ENCODE peak calls at places on chromosomes 1 and 21, in nine cellular contexts. One of them, this sample, is unnamed.

GRCh38 chr1:45974541-45975269 is 157.7 kb downstream of the PIK3R3 start:
- DNase-seq in activated T-cell treated with anti-CD3 and anti-CD28 coated beads for 1 hour: no peak
- DNase-seq in brain microvascular endothelial cell: no peak
- DNase-seq in NCI-H460: no peak
- DNase-seq in H54: no peak
- DNase-seq in GDM1: no peak
- DNase-seq in fibroblast of the aortic adventitia: peak; percentile 7
- DNase-seq in GM12891: no peak
- DNase-seq in SJCRH30: no peak
- DNase-seq in this sample: no peak

GRCh38 chr1:231315887-231316286 is 21.8 kb downstream of the EXOC8 start:
- DNase-seq in activated T-cell treated with anti-CD3 and anti-CD28 coated beads for 1 hour: peak; percentile 31
- DNase-seq in brain microvascular endothelial cell: no peak
- DNase-seq in NCI-H460: peak; percentile 59
- DNase-seq in H54: peak; percentile 35
- DNase-seq in GDM1: no peak
- DNase-seq in fibroblast of the aortic adventitia: peak; percentile 30
- DNase-seq in GM12891: peak; percentile 41
- DNase-seq in SJCRH30: peak; percentile 42
- DNase-seq in this sample: no peak

GRCh38 chr1:192907545-192908243 is 98.9 kb downstream of the RGS2 start:
- DNase-seq in activated T-cell treated with anti-CD3 and anti-CD28 coated beads for 1 hour: no peak
- DNase-seq in brain microvascular endothelial cell: peak; percentile 53
- DNase-seq in NCI-H460: no peak
- DNase-seq in H54: no peak
- DNase-seq in GDM1: no peak
- DNase-seq in fibroblast of the aortic adventitia: peak; percentile 18
- DNase-seq in GM12891: no peak
- DNase-seq in SJCRH30: no peak
- DNase-seq in this sample: no peak

GRCh38 chr1:34113887-34114286 is 51.1 kb downstream of the CSMD2 start:
- DNase-seq in activated T-cell treated with anti-CD3 and anti-CD28 coated beads for 1 hour: no peak
- DNase-seq in brain microvascular endothelial cell: peak; percentile 1
- DNase-seq in NCI-H460: no peak
- DNase-seq in H54: no peak
- DNase-seq in GDM1: no peak
- DNase-seq in fibroblast of the aortic adventitia: peak; percentile 32
- DNase-seq in GM12891: no peak
- DNase-seq in SJCRH30: no peak
- DNase-seq in this sample: peak; percentile 3

GRCh38 chr1:243959998-243960397 is 91.1 kb upstream of the ZBTB18 start:
- DNase-seq in activated T-cell treated with anti-CD3 and anti-CD28 coated beads for 1 hour: no peak
- DNase-seq in brain microvascular endothelial cell: no peak
- DNase-seq in NCI-H460: no peak
- DNase-seq in H54: no peak
- DNase-seq in GDM1: no peak
- DNase-seq in fibroblast of the aortic adventitia: no peak
- DNase-seq in GM12891: no peak
- DNase-seq in SJCRH30: no peak
- DNase-seq in this sample: no peak

GRCh38 chr1:32753532-32754281 is 51.1 kb upstream of the SYNC start:
- DNase-seq in activated T-cell treated with anti-CD3 and anti-CD28 coated beads for 1 hour: peak; percentile 64
- DNase-seq in brain microvascular endothelial cell: no peak
- DNase-seq in NCI-H460: peak; percentile 38
- DNase-seq in H54: no peak
- DNase-seq in GDM1: no peak
- DNase-seq in fibroblast of the aortic adventitia: peak; percentile 41
- DNase-seq in GM12891: peak; percentile 96
- DNase-seq in SJCRH30: peak; percentile 74
- DNase-seq in this sample: no peak

GRCh38 chr1:150567717-150568561 is 11.5 kb downstream of the MCL1 start:
- DNase-seq in activated T-cell treated with anti-CD3 and anti-CD28 coated beads for 1 hour: no peak
- DNase-seq in brain microvascular endothelial cell: peak; percentile 97
- DNase-seq in NCI-H460: no peak
- DNase-seq in H54: peak; percentile 47
- DNase-seq in GDM1: no peak
- DNase-seq in fibroblast of the aortic adventitia: peak; percentile 97
- DNase-seq in GM12891: no peak
- DNase-seq in SJCRH30: peak; percentile 93
- DNase-seq in this sample: peak; percentile 98

GRCh38 chr1:230381049-230381467 is 45.1 kb downstream of the PGBD5 start:
- DNase-seq in activated T-cell treated with anti-CD3 and anti-CD28 coated beads for 1 hour: no peak
- DNase-seq in brain microvascular endothelial cell: no peak
- DNase-seq in NCI-H460: no peak
- DNase-seq in H54: no peak
- DNase-seq in GDM1: no peak
- DNase-seq in fibroblast of the aortic adventitia: no peak
- DNase-seq in GM12891: no peak
- DNase-seq in SJCRH30: no peak
- DNase-seq in this sample: no peak

GRCh38 chr1:222090103-222090502 is 348.2 kb upstream of the DUSP10 start:
- DNase-seq in activated T-cell treated with anti-CD3 and anti-CD28 coated beads for 1 hour: no peak
- DNase-seq in brain microvascular endothelial cell: no peak
- DNase-seq in NCI-H460: no peak
- DNase-seq in H54: no peak
- DNase-seq in GDM1: no peak
- DNase-seq in fibroblast of the aortic adventitia: peak; percentile 7
- DNase-seq in GM12891: no peak
- DNase-seq in SJCRH30: no peak
- DNase-seq in this sample: no peak

GRCh38 chr21:41835711-41836154 is 43.4 kb downstream of the PRDM15 start:
- DNase-seq in activated T-cell treated with anti-CD3 and anti-CD28 coated beads for 1 hour: no peak
- DNase-seq in brain microvascular endothelial cell: no peak
- DNase-seq in NCI-H460: no peak
- DNase-seq in H54: no peak
- DNase-seq in GDM1: no peak
- DNase-seq in fibroblast of the aortic adventitia: no peak
- DNase-seq in GM12891: no peak
- DNase-seq in SJCRH30: no peak
- DNase-seq in this sample: no peak

GRCh38 chr1:247738315-247738714 is at the start of gene OR14K1:
- DNase-seq in activated T-cell treated with anti-CD3 and anti-CD28 coated beads for 1 hour: no peak
- DNase-seq in brain microvascular endothelial cell: no peak
- DNase-seq in NCI-H460: no peak
- DNase-seq in H54: no peak
- DNase-seq in GDM1: no peak
- DNase-seq in fibroblast of the aortic adventitia: no peak
- DNase-seq in GM12891: no peak
- DNase-seq in SJCRH30: no peak
- DNase-seq in this sample: no peak

GRCh38 chr1:159071970-159072582 is 4.5 kb downstream of the AIM2 start:
- DNase-seq in activated T-cell treated with anti-CD3 and anti-CD28 coated beads for 1 hour: no peak
- DNase-seq in brain microvascular endothelial cell: peak; percentile 50
- DNase-seq in NCI-H460: peak; percentile 72
- DNase-seq in H54: no peak
- DNase-seq in GDM1: no peak
- DNase-seq in fibroblast of the aortic adventitia: peak; percentile 88
- DNase-seq in GM12891: no peak
- DNase-seq in SJCRH30: no peak
- DNase-seq in this sample: peak; percentile 63

GRCh38 chr1:196608401-196609113 is at the start of gene KCNT2:
- DNase-seq in activated T-cell treated with anti-CD3 and anti-CD28 coated beads for 1 hour: no peak
- DNase-seq in brain microvascular endothelial cell: peak; percentile 50
- DNase-seq in NCI-H460: peak; percentile 43
- DNase-seq in H54: peak; percentile 35
- DNase-seq in GDM1: no peak
- DNase-seq in fibroblast of the aortic adventitia: peak; percentile 61
- DNase-seq in GM12891: no peak
- DNase-seq in SJCRH30: peak; percentile 74
- DNase-seq in this sample: peak; percentile 36

GRCh38 chr1:156247460-156248322 is at the start of gene PAQR6:
- DNase-seq in activated T-cell treated with anti-CD3 and anti-CD28 coated beads for 1 hour: no peak
- DNase-seq in brain microvascular endothelial cell: no peak
- DNase-seq in NCI-H460: no peak
- DNase-seq in H54: no peak
- DNase-seq in GDM1: no peak
- DNase-seq in fibroblast of the aortic adventitia: no peak
- DNase-seq in GM12891: no peak
- DNase-seq in SJCRH30: no peak
- DNase-seq in this sample: no peak